ENCODE peak calls at places on chromosomes 4 and X, in four cellular contexts. V is T47D; X is upper lobe of right lung; P is activated naive CD4-positive, alpha-beta T cell treated with anti-CD3 and anti-CD28 coated beads, Interleukin-2, amount 10 ng/mL, durations not matched to agents 7 days and 5 days. T is an unnamed sample.

GRCh38 chr4:186724048-186724860 is 598 bp upstream of the FAT1 start:
- DNase-seq in P (no peak), X (peak; percentile 72), V (no peak), T (no peak)

GRCh38 chrX:40152706-40153334 is 55.1 kb upstream of the BCOR start:
- DNase-seq in P (peak; percentile 34), X (peak; percentile 83), V (peak; percentile 78), T (no peak)

GRCh38 chr4:114924311-114924710 is 189.1 kb downstream of the NDST4 start:
- DNase-seq in P (no peak), V (no peak), X (no peak), T (no peak)

GRCh38 chrX:56978172-56978571 is 17.2 kb downstream of the SPIN3 start:
- DNase-seq in X (no peak), V (peak; percentile 17), P (peak; percentile 58), T (peak; percentile 62)

GRCh38 chr4:186485621-186486062 is 69.7 kb downstream of the MTNR1A start:
- DNase-seq in P (no peak), V (no peak), X (no peak), T (no peak)

GRCh38 chr4:8510191-8510590 is 69.6 kb downstream of the TRMT44 start:
- DNase-seq in V (no peak), X (no peak), P (no peak), T (no peak)

GRCh38 chr4:142248946-142249345 is 597.2 kb downstream of the INPP4B start:
- DNase-seq in V (no peak), P (no peak), X (no peak), T (no peak)

GRCh38 chrX:13371191-13371590 is 51.3 kb upstream of the ATXN3L start:
- DNase-seq in X (no peak), V (no peak), P (no peak), T (no peak)

GRCh38 chrX:12702509-12703091 is 88.6 kb upstream of the PRPS2 start:
- DNase-seq in P (peak; percentile 32), V (no peak), X (no peak), T (peak; percentile 21)

GRCh38 chr4:88689877-88690276 is 7.8 kb downstream of the NAP1L5 start:
- DNase-seq in X (no peak), P (no peak), V (no peak), T (no peak)

GRCh38 chr4:107066622-107067021 is 30.5 kb upstream of the DKK2 start:
- DNase-seq in V (no peak), P (no peak), X (no peak), T (no peak)

GRCh38 chr4:86976801-86977485 is 42.1 kb downstream of the AFF1 start:
- DNase-seq in X (no peak), P (no peak), V (no peak), T (no peak)

GRCh38 chr4:132344924-132345828 is 803.9 kb upstream of the PCDH10 start:
- DNase-seq in P (no peak), V (peak; percentile 33), X (no peak), T (no peak)

GRCh38 chr4:1241466-1241935 is 7.4 kb downstream of the CTBP1 start:
- DNase-seq in X (no peak), V (no peak), P (no peak), T (no peak)

GRCh38 chr4:3725936-3726895 is 40.0 kb upstream of the ADRA2C start:
- DNase-seq in X (no peak), V (no peak), P (no peak), T (no peak)

GRCh38 chrX:69630147-69630546 is 14.2 kb downstream of the EDA start:
- DNase-seq in P (no peak), V (no peak), X (no peak), T (no peak)

GRCh38 chr4:42653606-42654560 is 3.0 kb downstream of the ATP8A1 start:
- DNase-seq in X (no peak), V (no peak), P (no peak), T (no peak)

GRCh38 chrX:115584715-115585114 is 23.7 kb downstream of the PLS3 start:
- DNase-seq in P (no peak), V (no peak), X (no peak), T (no peak)

GRCh38 chr4:59848457-59848856 is 1351.7 kb upstream of the ADGRL3 start:
- DNase-seq in P (no peak), V (no peak), X (no peak), T (no peak)

GRCh38 chrX:19814240-19814639 is 73.2 kb downstream of the SH3KBP1 start:
- DNase-seq in X (no peak), P (no peak), V (no peak), T (no peak)

GRCh38 chrX:123731987-123732678 is 719 bp downstream of the THOC2 start:
- DNase-seq in X (peak; percentile 62), P (peak; percentile 28), V (peak; percentile 1), T (peak; percentile 21)

GRCh38 chr4:152217896-152218295 is 318.0 kb downstream of the FBXW7 start:
- DNase-seq in V (no peak), X (no peak), P (no peak), T (no peak)

GRCh38 chrX:96688789-96689188 is 4.1 kb downstream of the DIAPH2 start:
- DNase-seq in V (no peak), P (no peak), X (no peak), T (no peak)

GRCh38 chr4:168784786-168785461 is 225.1 kb downstream of the CBR4 start:
- DNase-seq in P (no peak), X (no peak), V (no peak), T (no peak)

GRCh38 chr4:185865901-185866328 is 53.9 kb upstream of the SORBS2 start:
- DNase-seq in V (no peak), P (no peak), X (no peak), T (no peak)

GRCh38 chrX:16711219-16712115 is 1.0 kb downstream of the CTPS2 start:
- DNase-seq in V (no peak), P (no peak), X (no peak), T (no peak)

GRCh38 chr4:3026531-3026930 is 47.8 kb downstream of the HTT-AS start:
- DNase-seq in X (no peak), P (no peak), V (no peak), T (no peak)

GRCh38 chr4:26081795-26082498 is 167.9 kb downstream of the SMIM20 start:
- DNase-seq in V (peak; percentile 10), X (no peak), P (no peak), T (no peak)

GRCh38 chr4:15317246-15317645 is 110.6 kb upstream of the C1QTNF7 start:
- DNase-seq in V (no peak), P (no peak), X (no peak), T (no peak)

GRCh38 chr4:77734928-77735327 is 84.2 kb downstream of the CNOT6L start:
- DNase-seq in X (no peak), P (peak; percentile 52), V (no peak), T (peak; percentile 74)

GRCh38 chr4:87758278-87758677 is 41.1 kb upstream of the IBSP start:
- DNase-seq in V (no peak), P (no peak), X (no peak), T (no peak)